ENCODE peak calls at places on chromosome 13, in seven cellular contexts. N is gastrocnemius medialis, Z is esophagus muscularis mucosa, J is HCT116, K is uterus, P is upper lobe of left lung, L is right lobe of liver. O is an unnamed sample.

GRCh38 chr13:57629391-57629804 is 2.1 kb upstream of the PCDH17 start:
- DNase-seq in N (no peak), Z (no peak), J (no peak), K (no peak), P (no peak), L (no peak), O (peak; percentile 72)

GRCh38 chr13:49052801-49053200 is 77.1 kb downstream of the FNDC3A start:
- DNase-seq in N (no peak), Z (no peak), J (no peak), K (no peak), P (no peak), L (no peak), O (no peak)

GRCh38 chr13:40306817-40307216 is 359.6 kb downstream of the FOXO1 start:
- DNase-seq in N (no peak), Z (no peak), J (no peak), K (no peak), P (no peak), L (no peak), O (no peak)

GRCh38 chr13:81539643-81540150 is 1198.8 kb upstream of the SPRY2 start:
- DNase-seq in N (no peak), Z (no peak), J (no peak), K (no peak), P (no peak), L (no peak), O (no peak)

GRCh38 chr13:103351035-103351828 is 285.0 kb upstream of the SLC10A2 start:
- DNase-seq in N (no peak), Z (no peak), J (no peak), K (no peak), P (no peak), L (no peak), O (no peak)

GRCh38 chr13:101520672-101521071 is 68.2 kb downstream of the ITGBL1 start:
- DNase-seq in N (no peak), Z (no peak), J (no peak), K (no peak), P (no peak), L (no peak), O (no peak)

GRCh38 chr13:75480691-75481175 is 1.2 kb downstream of the TBC1D4 start:
- DNase-seq in N (peak; percentile 81), Z (no peak), J (peak; percentile 63), K (peak; percentile 44), P (peak; percentile 87), L (peak; percentile 54), O (peak; percentile 79)

GRCh38 chr13:47898080-47898479 is 103.0 kb downstream of the SUCLA2 start:
- DNase-seq in N (no peak), Z (no peak), J (no peak), K (no peak), P (no peak), L (no peak), O (no peak)

GRCh38 chr13:79317856-79318255 is 88.2 kb downstream of the RBM26 start:
- DNase-seq in N (no peak), Z (no peak), J (no peak), K (no peak), P (no peak), L (no peak), O (no peak)

GRCh38 chr13:77329133-77330008 is 2.5 kb upstream of the MYCBP2 start:
- DNase-seq in N (peak; percentile 78), Z (no peak), J (peak; percentile 95), K (peak; percentile 72), P (peak; percentile 93), L (peak; percentile 92), O (peak; percentile 97)
- TF ChIP-seq POLR2A in N (peak; percentile 44), Z (no peak), J (peak; percentile 79), K (peak; percentile 38), P (no peak), L (peak; percentile 71), O (no peak)

DNA sequence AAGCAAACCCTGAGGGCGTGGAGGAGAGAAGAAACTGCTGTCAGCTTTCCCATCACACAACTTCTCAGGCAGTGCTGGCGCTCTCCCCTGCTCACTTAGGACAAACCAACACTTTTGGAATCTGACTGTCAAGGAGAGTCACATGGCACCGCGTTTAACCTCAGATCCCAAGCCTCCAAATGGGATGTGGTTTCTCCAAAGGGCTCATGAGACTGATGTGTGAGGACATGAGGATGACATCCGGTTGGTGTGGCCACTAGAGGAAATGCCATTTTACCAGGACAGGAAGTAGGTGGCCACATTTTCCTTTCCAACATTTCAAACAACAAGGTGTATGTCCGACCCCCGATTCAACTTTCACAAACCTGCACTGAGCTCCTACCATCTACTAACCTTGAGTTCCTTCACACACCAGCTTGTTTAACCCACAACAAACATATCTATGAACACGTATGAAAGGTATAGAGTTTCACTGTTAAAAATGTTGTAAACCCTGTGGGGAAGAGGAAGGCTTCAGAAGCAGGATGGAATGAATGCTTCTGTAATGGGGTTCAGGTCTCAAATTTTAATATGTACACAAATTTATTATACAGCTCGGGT is 3.8 kb upstream of the DOCK9 start:
- DNase-seq in N (no peak), Z (no peak), J (no peak), K (no peak), P (no peak), L (no peak), O (no peak)
- H3K27me3 ChIP-seq in N (no peaks in the 10 kb centered on the region), Z (no peaks in the 10 kb centered on the region), J (no peaks in the 10 kb centered on the region), K (no peaks in the 10 kb centered on the region), P (no peaks in the 10 kb centered on the region), L (no peaks in the 10 kb centered on the region), O (no peaks in the 10 kb centered on the region)

DNA sequence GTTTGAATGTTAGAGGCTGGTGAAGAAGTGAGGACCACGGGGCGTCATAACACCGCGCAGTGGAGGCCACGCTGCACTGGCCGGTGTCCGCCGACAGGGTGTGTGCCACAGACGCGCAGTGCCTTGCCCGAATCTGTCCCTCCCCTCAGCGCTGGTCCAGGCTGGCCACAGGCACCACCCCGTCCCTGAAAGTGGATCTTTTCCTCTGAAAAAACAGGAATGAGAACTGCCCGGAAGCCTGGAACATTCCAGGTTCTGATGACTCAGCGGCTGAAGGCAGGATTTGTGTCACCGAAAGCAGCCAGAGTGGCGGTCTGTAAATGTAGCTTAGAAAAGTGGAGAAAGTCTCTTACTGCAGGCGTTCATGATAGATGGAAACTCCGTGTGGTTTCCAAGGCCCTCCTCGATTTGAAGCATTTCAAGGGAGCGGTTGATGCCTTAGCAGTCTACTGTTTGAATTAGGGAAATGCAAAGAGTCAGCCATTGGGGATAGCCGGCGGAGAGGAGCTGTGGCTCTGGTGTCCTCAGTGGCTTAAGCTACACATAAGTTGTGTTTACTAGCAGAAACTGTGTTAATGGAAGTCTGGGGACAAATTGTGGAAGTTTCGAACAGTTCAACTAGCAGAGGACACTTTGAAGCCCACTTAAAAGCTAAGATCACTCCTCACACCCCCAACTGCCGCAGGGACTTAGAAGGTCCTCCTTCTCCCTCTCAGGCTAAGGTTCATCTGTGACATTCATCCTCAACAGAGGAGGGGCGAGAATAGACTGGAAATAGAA is 70.8 kb downstream of the NUFIP1 start:
- DNase-seq in N (peak; percentile 85), Z (peak; percentile 98), J (peak; percentile 86), K (peak; percentile 88), P (peak; percentile 94), L (peak; percentile 90), O (peak; percentile 97)
- TF ChIP-seq POLR2A in N (peak; percentile 75), Z (peak; percentile 9), J (peak; percentile 5), K (peak; percentile 39), P (peak; percentile 39), L (peak; percentile 71), O (no peak)

GRCh38 chr13:87677043-87677333 is 5.8 kb downstream of the SLITRK5 start:
- DNase-seq in N (no peak), Z (no peak), J (no peak), K (no peak), P (no peak), L (no peak), O (no peak)
- H3K27me3 ChIP-seq in N (peaks cover 57% of the 10 kb centered on the region), Z (peaks cover 45% of the 10 kb centered on the region), J (no peaks in the 10 kb centered on the region), K (peaks cover 2% of the 10 kb centered on the region), P (peaks cover 31% of the 10 kb centered on the region), L (peaks cover 9% of the 10 kb centered on the region), O (peaks cover 70% of the 10 kb centered on the region)

DNA sequence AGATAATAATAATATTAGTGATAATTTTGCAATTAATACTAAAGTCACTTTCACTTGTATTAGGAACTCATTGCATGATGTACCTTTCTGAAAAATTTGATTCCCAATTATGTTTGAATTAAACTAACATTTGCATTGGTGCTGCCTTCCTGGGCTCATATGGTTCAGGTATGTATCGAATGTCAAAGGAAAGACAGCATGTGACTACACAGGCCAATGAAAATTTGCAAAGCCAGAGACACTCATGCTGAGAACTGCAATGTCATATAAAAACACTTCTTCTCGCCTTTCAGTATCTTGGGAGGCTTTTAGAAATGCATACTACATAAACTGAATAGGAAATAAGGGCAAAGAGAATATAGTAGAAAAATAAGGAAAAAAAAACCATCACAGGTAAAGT is 44.3 kb downstream of the RAP2A start:
- DNase-seq in N (no peak), Z (no peak), J (no peak), K (no peak), P (no peak), L (no peak), O (no peak)
- TF ChIP-seq POLR2A in N (no peak), Z (no peak), J (no peak), K (no peak), P (no peak), L (no peak), O (no peak)

GRCh38 chr13:52847322-52847681 is 1.1 kb downstream of the PCDH8 start:
- DNase-seq in N (no peak), Z (no peak), J (no peak), K (no peak), P (no peak), L (no peak), O (no peak)

GRCh38 chr13:52848455-52849190 is at the start of gene PCDH8:
- DNase-seq in N (no peak), Z (no peak), J (no peak), K (no peak), P (no peak), L (no peak), O (no peak)

GRCh38 chr13:52846567-52847321 is 1.7 kb downstream of the PCDH8 start:
- DNase-seq in N (no peak), Z (no peak), J (no peak), K (no peak), P (peak; percentile 36), L (no peak), O (peak; percentile 78)

GRCh38 chr13:52845766-52846566 is 2.5 kb downstream of the PCDH8 start:
- DNase-seq in N (no peak), Z (no peak), J (no peak), K (no peak), P (no peak), L (no peak), O (peak; percentile 74)

GRCh38 chr13:52847682-52848432 is 583 bp downstream of the PCDH8 start:
- DNase-seq in N (no peak), Z (no peak), J (no peak), K (no peak), P (no peak), L (no peak), O (no peak)
- H3K27me3 ChIP-seq in N (peaks cover 82% of the 10 kb centered on the region), Z (peaks cover 60% of the 10 kb centered on the region), J (peaks cover 14% of the 10 kb centered on the region), K (peaks cover 25% of the 10 kb centered on the region), P (peaks cover 65% of the 10 kb centered on the region), L (peaks cover 7% of the 10 kb centered on the region), O (peaks cover 78% of the 10 kb centered on the region)

O was measured in spleen.